ENCODE peak calls at places on chromosome 3, in five cellular contexts. One of them, this sample, is unnamed.

GRCh38 chr3:97838393-97838792 is 16.6 kb downstream of the CRYBG3 start:
- DNase-seq in adipocyte: no peak
- DNase-seq in BJ: no peak
- DNase-seq in CD4-positive, alpha-beta T cell: no peak
- DNase-seq in body of pancreas: no peak
- DNase-seq in this sample: no peak

GRCh38 chr3:108605028-108605427 is 15.5 kb downstream of the DZIP3 start:
- DNase-seq in adipocyte: no peak
- DNase-seq in BJ: no peak
- DNase-seq in CD4-positive, alpha-beta T cell: no peak
- DNase-seq in body of pancreas: no peak
- DNase-seq in this sample: no peak

GRCh38 chr3:45164056-45164455 is 17.9 kb upstream of the CDCP1 start:
- DNase-seq in adipocyte: no peak
- DNase-seq in BJ: no peak
- DNase-seq in CD4-positive, alpha-beta T cell: no peak
- DNase-seq in body of pancreas: no peak
- DNase-seq in this sample: no peak

GRCh38 chr3:61733866-61734265 is 172.5 kb downstream of the PTPRG start:
- DNase-seq in adipocyte: no peak
- DNase-seq in BJ: no peak
- DNase-seq in CD4-positive, alpha-beta T cell: no peak
- DNase-seq in body of pancreas: no peak
- DNase-seq in this sample: no peak

GRCh38 chr3:46359748-46360509 is 6.0 kb downstream of the CCR2 start:
- DNase-seq in adipocyte: peak
- DNase-seq in BJ: no peak
- DNase-seq in CD4-positive, alpha-beta T cell: no peak
- DNase-seq in body of pancreas: no peak
- DNase-seq in this sample: peak

GRCh38 chr3:61111764-61112163 is 139.5 kb downstream of the FHIT start:
- DNase-seq in adipocyte: no peak
- DNase-seq in BJ: no peak
- DNase-seq in CD4-positive, alpha-beta T cell: no peak
- DNase-seq in body of pancreas: no peak
- DNase-seq in this sample: no peak

GRCh38 chr3:101567528-101568317 is 6.1 kb downstream of the TRMT10C start:
- DNase-seq in adipocyte: peak
- DNase-seq in BJ: no peak
- DNase-seq in CD4-positive, alpha-beta T cell: peak
- DNase-seq in body of pancreas: no peak
- DNase-seq in this sample: no peak

GRCh38 chr3:58463181-58463941 is 28.5 kb upstream of the KCTD6 start:
- DNase-seq in adipocyte: peak
- DNase-seq in BJ: peak
- DNase-seq in CD4-positive, alpha-beta T cell: peak
- DNase-seq in body of pancreas: peak
- DNase-seq in this sample: peak

GRCh38 chr3:101940521-101940992 is 91.2 kb downstream of the NFKBIZ start:
- DNase-seq in adipocyte: peak
- DNase-seq in BJ: peak
- DNase-seq in CD4-positive, alpha-beta T cell: no peak
- DNase-seq in body of pancreas: no peak
- DNase-seq in this sample: peak

GRCh38 chr3:127264292-127264691 is 23.6 kb downstream of the PRR20G start:
- DNase-seq in adipocyte: no peak
- DNase-seq in BJ: no peak
- DNase-seq in CD4-positive, alpha-beta T cell: no peak
- DNase-seq in body of pancreas: no peak
- DNase-seq in this sample: no peak

GRCh38 chr3:156615592-156616173 is 58.7 kb upstream of the TIPARP start:
- DNase-seq in adipocyte: peak
- DNase-seq in BJ: peak
- DNase-seq in CD4-positive, alpha-beta T cell: no peak
- DNase-seq in body of pancreas: no peak
- DNase-seq in this sample: peak

GRCh38 chr3:153599685-153600084 is 437.7 kb downstream of the RAP2B start:
- DNase-seq in adipocyte: peak
- DNase-seq in BJ: peak
- DNase-seq in CD4-positive, alpha-beta T cell: no peak
- DNase-seq in body of pancreas: peak
- DNase-seq in this sample: peak

GRCh38 chr3:16488637-16489036 is 24.9 kb downstream of the RFTN1 start:
- DNase-seq in adipocyte: no peak
- DNase-seq in BJ: no peak
- DNase-seq in CD4-positive, alpha-beta T cell: no peak
- DNase-seq in body of pancreas: no peak
- DNase-seq in this sample: no peak

GRCh38 chr3:11159421-11159904 is 5.2 kb downstream of the HRH1 start:
- DNase-seq in adipocyte: peak
- DNase-seq in BJ: peak
- DNase-seq in CD4-positive, alpha-beta T cell: no peak
- DNase-seq in body of pancreas: no peak
- DNase-seq in this sample: peak

GRCh38 chr3:67495751-67496150 is 158.7 kb downstream of the SUCLG2 start:
- DNase-seq in adipocyte: no peak
- DNase-seq in BJ: no peak
- DNase-seq in CD4-positive, alpha-beta T cell: no peak
- DNase-seq in body of pancreas: no peak
- DNase-seq in this sample: no peak

GRCh38 chr3:31250116-31250813 is 282.5 kb upstream of the STT3B start:
- DNase-seq in adipocyte: peak
- DNase-seq in BJ: no peak
- DNase-seq in CD4-positive, alpha-beta T cell: no peak
- DNase-seq in body of pancreas: no peak
- DNase-seq in this sample: no peak

GRCh38 chr3:190369701-190370295 is 18.2 kb upstream of the CLDN16 start:
- DNase-seq in adipocyte: peak
- DNase-seq in BJ: no peak
- DNase-seq in CD4-positive, alpha-beta T cell: no peak
- DNase-seq in body of pancreas: no peak
- DNase-seq in this sample: no peak

GRCh38 chr3:157147099-157147803 is 12.7 kb downstream of the CCNL1 start:
- DNase-seq in adipocyte: peak
- DNase-seq in BJ: no peak
- DNase-seq in CD4-positive, alpha-beta T cell: no peak
- DNase-seq in body of pancreas: no peak
- DNase-seq in this sample: no peak

GRCh38 chr3:66401578-66402382 is 99.0 kb downstream of the LRIG1 start:
- DNase-seq in adipocyte: no peak
- DNase-seq in BJ: no peak
- DNase-seq in CD4-positive, alpha-beta T cell: no peak
- DNase-seq in body of pancreas: peak
- DNase-seq in this sample: no peak

GRCh38 chr3:182802413-182802812 is 9.1 kb downstream of the ATP11B start:
- DNase-seq in adipocyte: no peak
- DNase-seq in BJ: no peak
- DNase-seq in CD4-positive, alpha-beta T cell: no peak
- DNase-seq in body of pancreas: no peak
- DNase-seq in this sample: no peak

This sample was measured in fibroblast of gingiva.